ENCODE peak calls at places on chromosomes 2 and 18, in four cellular contexts. N is stimulated activated naive CD8-positive, alpha-beta T cell treated with anti-CD3 and anti-CD28 coated beads, Interleukin-15, amount 100 ng/mL, for 72 hours; Q is left lung; J is gastrocnemius medialis. M is an unnamed sample.

GRCh38 chr2:214801068-214801467 is 8.4 kb downstream of the BARD1 start:
- ATAC-seq in N (peak), Q (no peak), J (no peak), M (peak)

GRCh38 chr2:235639885-235640284 is 146.0 kb downstream of the AGAP1 start:
- ATAC-seq in N (no peak), Q (no peak), J (no peak), M (peak)

GRCh38 chr2:100940766-100941645 is 61.1 kb upstream of the RPL31 start:
- ATAC-seq in N (peak), Q (no peak), J (no peak), M (peak)

GRCh38 chr2:12277305-12278034 is 439.3 kb upstream of the TRIB2 start:
- ATAC-seq in N (no peak), Q (no peak), J (no peak), M (no peak)

GRCh38 chr2:136386046-136386445 is 268.1 kb upstream of the CXCR4 start:
- ATAC-seq in N (no peak), Q (no peak), J (peak), M (no peak)

GRCh38 chr2:202695166-202695565 is 60.4 kb downstream of the FAM117B start:
- ATAC-seq in N (no peak), Q (no peak), J (no peak), M (no peak)

GRCh38 chr2:64608867-64609228 is 44.9 kb downstream of the SERTAD2 start:
- ATAC-seq in N (peak), Q (peak), J (peak), M (no peak)

GRCh38 chr2:46800218-46800617 is 115.4 kb downstream of the MCFD2 start:
- ATAC-seq in N (no peak), Q (no peak), J (no peak), M (no peak)

GRCh38 chr2:95667480-95667879 is 75.7 kb downstream of the TRIM43 start:
- ATAC-seq in N (no peak), Q (no peak), J (no peak), M (no peak)

GRCh38 chr2:84894131-84894586 is 11.3 kb upstream of the TMSB10 start:
- ATAC-seq in N (peak), Q (no peak), J (no peak), M (no peak)

GRCh38 chr2:168692132-168692762 is 110.2 kb upstream of the NOSTRIN start:
- ATAC-seq in N (peak), Q (no peak), J (no peak), M (peak)

GRCh38 chr2:164662066-164662465 is 40.8 kb upstream of the GRB14 start:
- ATAC-seq in N (no peak), Q (peak), J (no peak), M (no peak)

GRCh38 chr2:150484006-150484405 is 3.5 kb downstream of the RND3 start:
- ATAC-seq in N (no peak), Q (no peak), J (no peak), M (no peak)

GRCh38 chr18:11387880-11388279 is 221.5 kb upstream of the SLC35G4 start:
- ATAC-seq in N (no peak), Q (peak), J (peak), M (no peak)

GRCh38 chr2:224884188-224884587 is 158.1 kb downstream of the DOCK10 start:
- ATAC-seq in N (no peak), Q (peak), J (peak), M (no peak)

GRCh38 chr2:45836740-45837139 is 185.3 kb downstream of the PRKCE start:
- ATAC-seq in N (no peak), Q (peak), J (no peak), M (no peak)

GRCh38 chr18:58367425-58368140 is 261.3 kb downstream of the ALPK2 start:
- ATAC-seq in N (no peak), Q (no peak), J (peak), M (peak)

GRCh38 chr18:78406743-78407455 is 572.7 kb upstream of the SALL3 start:
- ATAC-seq in N (peak), Q (peak), J (no peak), M (no peak)

GRCh38 chr2:157480182-157480961 is 36.5 kb upstream of the CYTIP start:
- ATAC-seq in N (peak), Q (peak), J (peak), M (peak)

GRCh38 chr18:68803371-68803770 is 5.5 kb downstream of the CCDC102B start:
- ATAC-seq in N (no peak), Q (peak), J (peak), M (no peak)

GRCh38 chr18:75607701-75608100 is 180.2 kb upstream of the SMIM21 start:
- ATAC-seq in N (no peak), Q (no peak), J (no peak), M (no peak)

GRCh38 chr2:229388746-229389145 is 117.7 kb upstream of the PID1 start:
- ATAC-seq in N (no peak), Q (no peak), J (no peak), M (no peak)

GRCh38 chr2:226641008-226641407 is 158.6 kb downstream of the IRS1 start:
- ATAC-seq in N (no peak), Q (no peak), J (no peak), M (no peak)

GRCh38 chr2:119338826-119339561 is 27.6 kb downstream of the C2orf76 start:
- ATAC-seq in N (peak), Q (peak), J (no peak), M (no peak)

GRCh38 chr2:152542995-152543481 is 174.2 kb downstream of the PRPF40A start:
- ATAC-seq in N (no peak), Q (peak), J (peak), M (no peak)